ENCODE peak calls at places on chromosomes 11 and 22, in four cellular contexts. N is psoas muscle, Q is NB4, P is epithelial cell of esophagus. G is an unnamed sample.

GRCh38 chr11:133991101-133991500 is 34.3 kb upstream of the IGSF9B start:
- DNase-seq in N (no peak), P (no peak), Q (peak), G (no peak)

GRCh38 chr11:113507341-113507740 is 32.1 kb upstream of the DRD2 start:
- DNase-seq in N (no peak), P (no peak), Q (no peak), G (no peak)

GRCh38 chr22:41123151-41123550 is 30.8 kb downstream of the EP300 start:
- DNase-seq in N (no peak), Q (no peak), P (peak), G (no peak)

GRCh38 chr11:15710593-15711260 is 596.0 kb downstream of the INSC start:
- DNase-seq in P (no peak), N (no peak), Q (no peak), G (no peak)

GRCh38 chr11:84899134-84899533 is 728.0 kb downstream of the DLG2 start:
- DNase-seq in P (peak), Q (no peak), N (no peak), G (no peak)

GRCh38 chr22:43515902-43516301 is 104.1 kb downstream of the MPPED1 start:
- DNase-seq in Q (no peak), P (no peak), N (no peak), G (no peak)

GRCh38 chr22:31496735-31497146 is 405 bp downstream of the SFI1 start:
- DNase-seq in N (peak), P (peak), Q (peak), G (no peak)

GRCh38 chr11:10454902-10455631 is at the start of gene AMPD3:
- DNase-seq in N (peak), P (peak), Q (peak), G (peak)

GRCh38 chr22:36858156-36858555 is 2.6 kb upstream of the NCF4 start:
- DNase-seq in P (no peak), Q (no peak), N (no peak), G (no peak)

GRCh38 chr11:94060401-94060800 is 39.2 kb downstream of the HEPHL1 start:
- DNase-seq in P (peak), N (no peak), Q (no peak), G (no peak)

GRCh38 chr11:83054904-83055380 is 16.8 kb downstream of the RAB30 start:
- DNase-seq in Q (no peak), P (peak), N (no peak), G (no peak)

GRCh38 chr11:127247261-127247660 is 246.7 kb upstream of the KIRREL3 start:
- DNase-seq in N (no peak), P (no peak), Q (peak), G (no peak)

GRCh38 chr11:64826062-64826461 is 15.7 kb upstream of the MEN1 start:
- DNase-seq in N (no peak), P (no peak), Q (no peak), G (no peak)

GRCh38 chr11:100515087-100515486 is 172.0 kb upstream of the ARHGAP42 start:
- DNase-seq in Q (no peak), N (no peak), P (peak), G (no peak)

GRCh38 chr11:94128746-94129504 is at the start of gene PANX1:
- DNase-seq in P (peak), Q (peak), N (peak), G (peak)

GRCh38 chr11:76237914-76238313 is 31.6 kb upstream of the WNT11 start:
- DNase-seq in Q (peak), P (peak), N (no peak), G (no peak)

GRCh38 chr22:30701872-30702271 is 7.2 kb downstream of the OSBP2 start:
- DNase-seq in N (no peak), P (peak), Q (peak), G (no peak)

GRCh38 chr11:64245797-64246623 is 733 bp downstream of the PPP1R14B start:
- DNase-seq in N (peak), P (peak), Q (peak), G (no peak)

GRCh38 chr11:8019671-8020597 is 32.8 kb downstream of the EIF3F start:
- DNase-seq in P (peak), Q (no peak), N (peak), G (peak)

GRCh38 chr11:6609502-6610015 is 2.5 kb downstream of the TAF10 start:
- DNase-seq in Q (no peak), P (no peak), N (no peak), G (no peak)

GRCh38 chr11:56916609-56917008 is 72.1 kb upstream of the OR5AK2 start:
- DNase-seq in Q (no peak), N (no peak), P (no peak), G (no peak)

GRCh38 chr22:41003041-41003440 is 51.9 kb downstream of the RBX1 start:
- DNase-seq in P (peak), Q (no peak), N (no peak), G (no peak)

GRCh38 chr11:83922318-83922717 is 636.2 kb upstream of the CCDC90B start:
- DNase-seq in Q (no peak), P (no peak), N (no peak), G (no peak)

GRCh38 chr22:27032121-27032761 is 374.9 kb downstream of the MIAT start:
- DNase-seq in N (peak), Q (peak), P (no peak), G (no peak)

GRCh38 chr11:65899356-65900124 is 648 bp downstream of the FOSL1 start:
- DNase-seq in P (no peak), N (peak), Q (peak), G (peak)

GRCh38 chr11:76621466-76621865 is 49.1 kb downstream of the LRRC32 start:
- DNase-seq in Q (no peak), N (no peak), P (no peak), G (no peak)

GRCh38 chr11:74011360-74012071 is 2.6 kb upstream of the UCP3 start:
- DNase-seq in N (no peak), Q (peak), P (no peak), G (peak)

GRCh38 chr22:27198518-27199035 is 541.2 kb downstream of the MIAT start:
- DNase-seq in Q (no peak), N (no peak), P (no peak), G (no peak)

GRCh38 chr11:122976734-122977454 is 4.7 kb downstream of the BSX start:
- DNase-seq in Q (no peak), P (no peak), N (no peak), G (no peak)

GRCh38 chr11:121032546-121032945 is 8.6 kb downstream of the TBCEL start:
- DNase-seq in P (no peak), N (no peak), Q (peak), G (no peak)

GRCh38 chr22:40534379-40535188 is 101.9 kb downstream of the MRTFA start:
- DNase-seq in N (no peak), P (peak), Q (peak), G (no peak)

DNA sequence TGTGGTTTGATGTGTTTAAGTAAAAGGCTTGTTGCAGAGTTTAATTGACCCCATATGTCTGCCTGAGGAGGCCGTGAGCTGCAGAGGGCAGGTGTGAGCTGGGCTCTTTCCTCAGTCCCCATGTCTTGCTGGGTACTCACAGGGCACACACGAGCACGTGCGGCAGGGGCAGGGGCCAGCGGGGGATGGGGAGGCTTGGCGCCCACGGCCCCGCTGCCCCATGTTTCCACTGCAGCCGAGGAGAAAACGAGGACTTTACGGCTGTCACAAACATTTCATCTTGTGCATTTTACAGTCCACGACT is 24.7 kb upstream of the CCDC188 start:
- DNase-seq in N (no peak), P (no peak), Q (peak), G (no peak)
- TF ChIP-seq CTCF in N (no peak), P (no peak), Q (no peak), G (no peak)

GRCh38 chr22:24984122-24984521 is 31.6 kb downstream of the KIAA1671 start:
- DNase-seq in N (no peak), Q (no peak), P (no peak), G (no peak)
- TF ChIP-seq CTCF in N (no peak), Q (no peak), P (no peak), G (no peak)

DNA sequence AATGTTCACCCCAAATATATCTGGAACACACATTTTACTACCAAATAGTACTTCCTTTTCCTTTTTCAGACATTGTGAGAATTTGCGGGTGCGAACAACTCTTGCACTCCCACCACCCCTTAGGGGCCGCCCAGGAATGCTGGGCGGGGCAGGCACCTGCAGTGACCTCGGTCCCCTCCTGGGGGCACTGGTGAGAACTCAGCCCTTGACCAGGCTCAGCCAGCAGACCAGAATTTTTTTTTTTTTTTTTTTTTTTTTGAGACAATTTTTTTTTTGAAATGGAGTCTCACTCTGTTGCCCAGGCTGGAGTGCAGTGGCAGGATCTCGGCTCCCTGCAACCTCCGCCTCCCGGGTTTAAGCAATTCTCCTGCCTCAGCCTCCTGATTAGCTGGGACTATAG is 75.8 kb downstream of the ARHGAP8 start:
- DNase-seq in N (no peak), P (no peak), Q (peak), G (peak)
- TF ChIP-seq CTCF in N (no peak), P (peak), Q (peak), G (peak)

GRCh38 chr11:17601206-17602075 is 54.4 kb downstream of the OTOG start:
- DNase-seq in P (no peak), Q (no peak), N (no peak), G (no peak)
- TF ChIP-seq CTCF in P (no peak), Q (no peak), N (peak), G (no peak)

DNA sequence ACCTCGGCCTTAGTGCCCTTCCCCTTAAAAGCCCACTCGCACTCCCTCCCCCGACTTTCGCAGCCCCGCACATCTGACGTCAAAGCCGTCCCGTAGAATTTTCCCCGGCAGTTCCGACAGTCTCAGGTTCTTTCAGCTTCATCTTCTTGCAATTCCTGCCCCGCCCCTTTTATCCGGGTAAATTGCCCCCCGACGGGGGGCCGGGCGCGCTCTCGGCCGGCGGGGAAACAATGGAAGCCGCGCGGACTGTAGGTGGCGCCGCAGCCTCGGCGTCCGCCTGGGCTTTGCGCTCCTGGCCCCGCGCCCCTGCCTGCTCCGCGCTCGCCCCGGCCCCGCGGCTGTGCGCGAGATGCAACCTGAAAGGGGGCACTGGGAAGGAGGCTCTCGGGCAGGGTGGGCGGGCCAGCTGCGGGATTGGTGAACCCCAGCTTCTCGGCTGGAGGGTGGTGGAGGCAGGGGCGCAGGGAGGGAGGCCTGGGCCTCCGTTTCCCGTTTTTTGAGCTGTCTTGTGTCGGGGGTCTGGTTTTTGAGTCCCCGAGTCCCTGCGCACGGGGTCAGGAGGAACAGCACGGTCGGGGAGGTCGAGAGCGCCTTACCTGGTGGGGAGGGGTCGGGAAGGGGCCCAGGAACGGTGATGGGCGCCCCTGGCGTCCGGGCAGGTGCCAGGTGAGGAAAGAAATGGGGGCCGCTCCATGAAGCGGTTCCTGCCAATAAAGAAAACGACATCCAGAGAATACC is 855 bp upstream of the FGF19 start:
- DNase-seq in P (peak), Q (no peak), N (no peak), G (no peak)
- TF ChIP-seq CTCF in P (peak), Q (peak), N (peak), G (peak)

DNA sequence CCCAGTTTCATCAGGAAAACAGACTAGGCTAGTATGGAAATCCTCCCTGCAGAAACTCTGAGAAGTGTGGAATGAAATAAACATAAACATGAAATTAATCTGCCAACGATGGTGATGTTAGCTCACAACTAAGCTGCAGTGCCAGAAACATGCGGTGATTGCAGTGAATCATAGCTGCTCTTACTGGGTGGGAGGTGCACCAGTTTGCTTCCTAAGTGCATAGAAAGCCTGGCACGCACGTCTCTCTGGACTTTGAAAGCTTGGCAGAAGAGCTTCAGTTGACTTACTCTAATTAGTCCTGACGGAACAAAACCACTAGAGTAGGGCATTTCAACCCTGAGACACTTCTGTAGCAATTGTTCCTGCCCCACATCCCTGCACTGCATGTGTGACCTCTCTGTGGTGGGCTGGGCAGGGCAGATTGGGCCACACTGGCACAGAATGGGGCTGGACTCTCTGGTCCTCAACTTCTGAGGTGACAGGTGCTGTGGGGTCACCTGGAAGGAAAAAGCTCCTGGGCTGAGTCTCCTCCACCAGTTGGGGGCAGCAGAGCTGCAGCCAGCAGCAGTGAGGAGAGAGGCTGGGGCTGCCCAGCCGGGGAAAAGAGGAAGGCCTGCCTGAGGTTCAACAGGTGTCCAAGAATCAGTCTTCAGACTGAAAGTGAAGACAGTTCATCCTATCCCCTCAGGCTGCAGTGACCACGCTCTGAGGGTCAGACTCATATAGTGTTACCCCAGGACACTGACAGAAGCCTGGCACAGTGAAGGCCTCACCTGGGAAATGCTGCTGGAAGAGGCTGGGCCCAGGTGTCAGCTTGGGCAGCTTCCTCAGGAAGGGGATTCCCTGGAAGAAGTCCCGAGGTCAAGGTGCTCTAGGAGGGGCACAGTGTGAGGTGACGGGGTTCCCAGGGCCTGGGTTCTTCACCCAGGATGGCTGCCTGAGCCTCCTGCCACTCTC is 40.5 kb downstream of the GGTLC2 start:
- DNase-seq in P (no peak), N (no peak), Q (peak), G (peak)
- TF ChIP-seq CTCF in P (peak), N (no peak), Q (peak), G (peak)

DNA sequence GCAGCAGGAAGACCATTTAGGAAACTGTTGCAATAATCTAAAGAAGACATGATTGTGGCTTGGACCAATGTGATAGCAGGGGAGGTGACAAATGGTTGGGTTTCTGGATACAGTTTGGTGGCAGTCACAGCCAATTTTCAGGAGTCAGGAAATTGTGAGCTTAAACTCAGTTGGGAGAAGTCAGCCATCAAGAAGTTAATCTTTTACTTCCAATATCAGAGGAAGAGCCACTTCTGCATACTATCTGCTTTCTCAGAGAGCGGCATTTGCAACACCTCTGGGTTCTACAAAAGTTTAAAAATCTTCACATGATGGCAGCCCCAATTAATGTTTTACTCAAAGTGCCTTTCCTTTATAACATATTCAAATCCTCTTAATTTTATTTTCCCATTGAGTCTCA is 33.7 kb upstream of the PDE3B start:
- DNase-seq in P (no peak), N (no peak), Q (no peak), G (no peak)
- TF ChIP-seq CTCF in P (no peak), N (no peak), Q (no peak), G (no peak)

G was measured in GM10248.